ENCODE peak calls at places on chromosomes 1 and 21, in five cellular contexts. One of them, this sample, is unnamed.
A peak's percentile ranks its signal among the peaks of the same experiment; 100 is the strongest.

GRCh38 chr1:1250828-1251284 is 4.3 kb upstream of the C1QTNF12 start:
- DNase-seq in heart left ventricle: no peak
- DNase-seq in AG10803: no peak
- DNase-seq in GM12864: peak; percentile 39
- DNase-seq in right lobe of liver: peak; percentile 25
- DNase-seq in this sample: no peak

GRCh38 chr1:196071452-196071851 is 536.8 kb downstream of the KCNT2 start:
- DNase-seq in GM12864: no peak
- DNase-seq in AG10803: no peak
- DNase-seq in right lobe of liver: no peak
- DNase-seq in heart left ventricle: no peak
- DNase-seq in this sample: no peak

GRCh38 chr1:34479731-34480130 is 275.1 kb upstream of the GJB5 start:
- DNase-seq in right lobe of liver: no peak
- DNase-seq in GM12864: no peak
- DNase-seq in heart left ventricle: no peak
- DNase-seq in AG10803: no peak
- DNase-seq in this sample: no peak

GRCh38 chr1:95041491-95042165 is 31.1 kb downstream of the ALG14 start:
- DNase-seq in AG10803: peak; percentile 89
- DNase-seq in GM12864: no peak
- DNase-seq in right lobe of liver: no peak
- DNase-seq in heart left ventricle: peak; percentile 60
- DNase-seq in this sample: peak; percentile 94

GRCh38 chr1:242454262-242455051 is 70.0 kb downstream of the PLD5 start:
- DNase-seq in right lobe of liver: no peak
- DNase-seq in heart left ventricle: no peak
- DNase-seq in AG10803: peak; percentile 44
- DNase-seq in GM12864: no peak
- DNase-seq in this sample: peak; percentile 47

GRCh38 chr21:33026878-33027400 is 1.2 kb downstream of the OLIG2 start:
- DNase-seq in GM12864: no peak
- DNase-seq in right lobe of liver: no peak
- DNase-seq in AG10803: no peak
- DNase-seq in heart left ventricle: no peak
- DNase-seq in this sample: no peak

GRCh38 chr1:246503341-246503740 is 3.7 kb downstream of the SMYD3 start:
- DNase-seq in right lobe of liver: no peak
- DNase-seq in heart left ventricle: no peak
- DNase-seq in GM12864: no peak
- DNase-seq in AG10803: peak; percentile 46
- DNase-seq in this sample: no peak

GRCh38 chr1:88946845-88947244 is 45.6 kb downstream of the KYAT3 start:
- DNase-seq in GM12864: no peak
- DNase-seq in heart left ventricle: no peak
- DNase-seq in right lobe of liver: no peak
- DNase-seq in AG10803: no peak
- DNase-seq in this sample: peak; percentile 43

GRCh38 chr1:54547601-54548388 is at the start of gene ACOT11:
- DNase-seq in right lobe of liver: peak; percentile 40
- DNase-seq in heart left ventricle: peak; percentile 95
- DNase-seq in GM12864: no peak
- DNase-seq in AG10803: peak; percentile 79
- DNase-seq in this sample: peak; percentile 80
- TF ChIP-seq CTCF in right lobe of liver: peak; percentile 20
- TF ChIP-seq CTCF in heart left ventricle: peak; percentile 44
- TF ChIP-seq CTCF in GM12864: no peak
- TF ChIP-seq CTCF in AG10803: peak; percentile 54
- TF ChIP-seq CTCF in this sample: peak; percentile 44

GRCh38 chr1:204600203-204600602 is 84.0 kb downstream of the MDM4 start:
- DNase-seq in right lobe of liver: no peak
- DNase-seq in GM12864: no peak
- DNase-seq in heart left ventricle: no peak
- DNase-seq in AG10803: no peak
- DNase-seq in this sample: no peak
- H3K4me3 ChIP-seq in right lobe of liver: no peak overlapping the region
- H3K4me3 ChIP-seq in GM12864: no peak overlapping the region
- H3K4me3 ChIP-seq in heart left ventricle: no peak overlapping the region
- H3K4me3 ChIP-seq in AG10803: no peak overlapping the region
- H3K4me3 ChIP-seq in this sample: no peak overlapping the region

DNA sequence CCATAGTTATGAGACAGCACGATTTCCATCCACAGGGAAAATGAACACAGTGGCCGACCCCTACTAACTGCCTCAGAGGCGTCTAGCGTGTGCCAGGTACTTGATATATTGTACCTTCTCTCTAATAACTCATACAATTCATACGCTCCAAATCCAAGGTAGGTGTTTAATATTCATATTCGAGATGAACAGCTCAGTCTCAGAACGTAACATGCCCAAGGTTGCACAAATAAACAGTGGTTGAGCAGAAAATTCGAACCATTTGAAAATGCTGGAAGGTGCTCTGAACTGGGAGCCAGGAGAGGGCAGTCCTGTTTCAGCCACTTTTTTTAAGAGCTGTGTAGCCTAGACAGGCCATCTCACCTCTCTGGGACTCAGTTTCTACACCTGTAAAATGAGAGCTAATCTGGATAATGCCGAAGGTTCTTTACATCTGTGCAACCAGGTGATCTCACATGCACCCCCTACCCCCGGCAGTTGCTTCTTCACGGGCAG is 7.9 kb downstream of the SLC45A3 start:
- DNase-seq in GM12864: no peak
- DNase-seq in AG10803: no peak
- DNase-seq in heart left ventricle: no peak
- DNase-seq in right lobe of liver: no peak
- DNase-seq in this sample: no peak
- TF ChIP-seq CTCF in GM12864: no peak
- TF ChIP-seq CTCF in AG10803: peak; percentile 0
- TF ChIP-seq CTCF in heart left ventricle: no peak
- TF ChIP-seq CTCF in right lobe of liver: peak; percentile 23
- TF ChIP-seq CTCF in this sample: no peak

GRCh38 chr1:21123287-21123961 is 53.3 kb downstream of the EIF4G3 start:
- DNase-seq in GM12864: no peak
- DNase-seq in right lobe of liver: no peak
- DNase-seq in heart left ventricle: no peak
- DNase-seq in AG10803: no peak
- DNase-seq in this sample: peak; percentile 14
- H3K4me3 ChIP-seq in GM12864: no peak overlapping the region
- H3K4me3 ChIP-seq in right lobe of liver: no peak overlapping the region
- H3K4me3 ChIP-seq in heart left ventricle: no peak overlapping the region
- H3K4me3 ChIP-seq in AG10803: no peak overlapping the region
- H3K4me3 ChIP-seq in this sample: no peak overlapping the region

GRCh38 chr1:231091853-231092301 is 51.8 kb upstream of the FAM89A start:
- DNase-seq in heart left ventricle: no peak
- DNase-seq in GM12864: no peak
- DNase-seq in AG10803: peak; percentile 1
- DNase-seq in right lobe of liver: peak; percentile 29
- DNase-seq in this sample: peak; percentile 32
- TF ChIP-seq CTCF in heart left ventricle: peak; percentile 41
- TF ChIP-seq CTCF in GM12864: peak; percentile 88
- TF ChIP-seq CTCF in AG10803: peak; percentile 50
- TF ChIP-seq CTCF in right lobe of liver: peak; percentile 50
- TF ChIP-seq CTCF in this sample: peak; percentile 54

GRCh38 chr21:38503588-38503987 is 5.3 kb upstream of the ERG start:
- DNase-seq in AG10803: peak; percentile 38
- DNase-seq in heart left ventricle: peak; percentile 25
- DNase-seq in right lobe of liver: no peak
- DNase-seq in GM12864: no peak
- DNase-seq in this sample: peak; percentile 79

GRCh38 chr21:38507374-38507942 is 9.2 kb upstream of the ERG start:
- DNase-seq in right lobe of liver: no peak
- DNase-seq in AG10803: no peak
- DNase-seq in GM12864: no peak
- DNase-seq in heart left ventricle: no peak
- DNase-seq in this sample: no peak

GRCh38 chr21:38505654-38506523 is 7.6 kb upstream of the ERG start:
- DNase-seq in AG10803: peak; percentile 74
- DNase-seq in heart left ventricle: no peak
- DNase-seq in right lobe of liver: no peak
- DNase-seq in GM12864: no peak
- DNase-seq in this sample: peak; percentile 87

GRCh38 chr21:38506606-38507331 is 8.5 kb upstream of the ERG start:
- DNase-seq in right lobe of liver: no peak
- DNase-seq in AG10803: no peak
- DNase-seq in GM12864: no peak
- DNase-seq in heart left ventricle: peak; percentile 28
- DNase-seq in this sample: no peak

GRCh38 chr21:38504056-38504455 is 5.8 kb upstream of the ERG start:
- DNase-seq in heart left ventricle: no peak
- DNase-seq in GM12864: no peak
- DNase-seq in AG10803: peak; percentile 1
- DNase-seq in right lobe of liver: no peak
- DNase-seq in this sample: peak; percentile 47
- H3K4me3 ChIP-seq in heart left ventricle: no peak overlapping the region
- H3K4me3 ChIP-seq in GM12864: no peak overlapping the region
- H3K4me3 ChIP-seq in AG10803: no peak overlapping the region
- H3K4me3 ChIP-seq in right lobe of liver: no peak overlapping the region
- H3K4me3 ChIP-seq in this sample: peak overlapping the region; percentile 17

GRCh38 chr1:230743874-230744273 is 3.3 kb upstream of the CAPN9 start:
- DNase-seq in GM12864: no peak
- DNase-seq in AG10803: no peak
- DNase-seq in right lobe of liver: no peak
- DNase-seq in heart left ventricle: no peak
- DNase-seq in this sample: no peak

GRCh38 chr1:230735447-230735846 is 11.7 kb upstream of the CAPN9 start:
- DNase-seq in heart left ventricle: no peak
- DNase-seq in AG10803: no peak
- DNase-seq in right lobe of liver: no peak
- DNase-seq in GM12864: no peak
- DNase-seq in this sample: no peak

GRCh38 chr1:230744382-230744781 is 2.8 kb upstream of the CAPN9 start:
- DNase-seq in heart left ventricle: no peak
- DNase-seq in GM12864: no peak
- DNase-seq in AG10803: peak; percentile 51
- DNase-seq in right lobe of liver: no peak
- DNase-seq in this sample: peak; percentile 16

GRCh38 chr1:230737622-230738262 is 9.4 kb upstream of the CAPN9 start:
- DNase-seq in heart left ventricle: no peak
- DNase-seq in AG10803: no peak
- DNase-seq in GM12864: no peak
- DNase-seq in right lobe of liver: no peak
- DNase-seq in this sample: no peak

GRCh38 chr1:230739564-230739963 is 7.6 kb upstream of the CAPN9 start:
- DNase-seq in AG10803: no peak
- DNase-seq in GM12864: no peak
- DNase-seq in heart left ventricle: no peak
- DNase-seq in right lobe of liver: no peak
- DNase-seq in this sample: no peak
- TF ChIP-seq CTCF in AG10803: no peak
- TF ChIP-seq CTCF in GM12864: no peak
- TF ChIP-seq CTCF in heart left ventricle: no peak
- TF ChIP-seq CTCF in right lobe of liver: no peak
- TF ChIP-seq CTCF in this sample: no peak

This sample was measured in fibroblast of pulmonary artery.